ENCODE peak calls at places on chromosomes 3 and 15, in four cellular contexts. E is mucosa of descending colon, L is cardiac muscle cell, A is brain microvascular endothelial cell. W is an unnamed sample.

GRCh38 chr15:100201376-100202280 is 140.1 kb downstream of the ADAMTS17 start:
- DNase-seq in E (no peak), L (no peak), A (no peak), W (no peak)

GRCh38 chr15:50302581-50302980 is 37.1 kb upstream of the HDC start:
- DNase-seq in E (no peak), L (no peak), A (no peak), W (no peak)

GRCh38 chr15:77455696-77456293 is 35.1 kb downstream of the HMG20A start:
- DNase-seq in E (no peak), L (peak), A (peak), W (peak)

GRCh38 chr15:43749690-43750345 is 3.6 kb downstream of the PDIA3 start:
- DNase-seq in E (no peak), L (peak), A (no peak), W (no peak)

GRCh38 chr3:4421121-4421520 is 45.9 kb downstream of the SUMF1 start:
- DNase-seq in E (peak), L (peak), A (peak), W (peak)

GRCh38 chr3:124202754-124203153 is 210.8 kb upstream of the ROPN1 start:
- DNase-seq in E (peak), L (peak), A (no peak), W (peak)

GRCh38 chr3:171194965-171195364 is 168.4 kb upstream of the SLC2A2 start:
- DNase-seq in E (no peak), L (no peak), A (no peak), W (no peak)

GRCh38 chr3:195546130-195546560 is 3.0 kb upstream of the PPP1R2 start:
- DNase-seq in E (no peak), L (peak), A (peak), W (peak)

GRCh38 chr3:119911748-119912147 is 129.8 kb downstream of the NR1I2 start:
- DNase-seq in E (no peak), L (no peak), A (no peak), W (no peak)

GRCh38 chr3:152263711-152264110 is 5.0 kb upstream of the MBNL1 start:
- DNase-seq in E (no peak), L (no peak), A (no peak), W (no peak)

GRCh38 chr15:41666353-41666920 is 6.2 kb downstream of the MGA start:
- DNase-seq in E (no peak), L (no peak), A (no peak), W (peak)

GRCh38 chr3:86772699-86773098 is 218.2 kb downstream of the VGLL3 start:
- DNase-seq in E (no peak), L (no peak), A (no peak), W (no peak)

GRCh38 chr15:77525907-77526581 is 105.4 kb downstream of the HMG20A start:
- DNase-seq in E (no peak), L (no peak), A (no peak), W (no peak)

GRCh38 chr15:90300988-90301715 is 35.7 kb downstream of the NGRN start:
- DNase-seq in E (peak), L (peak), A (peak), W (peak)

GRCh38 chr3:45553469-45553974 is 41.0 kb upstream of the LIMD1 start:
- DNase-seq in E (peak), L (peak), A (peak), W (peak)

GRCh38 chr3:98824256-98824655 is 61.1 kb downstream of the ST3GAL6 start:
- DNase-seq in E (no peak), L (peak), A (no peak), W (no peak)

GRCh38 chr3:1775321-1775720 is 323.3 kb upstream of the CNTN4 start:
- DNase-seq in E (no peak), L (no peak), A (no peak), W (no peak)

GRCh38 chr3:170697131-170697530 is 111.3 kb upstream of the SLC7A14 start:
- DNase-seq in E (no peak), L (no peak), A (no peak), W (no peak)

GRCh38 chr15:71725215-71725955 is 85.0 kb upstream of the NR2E3 start:
- DNase-seq in E (no peak), L (peak), A (no peak), W (peak)

GRCh38 chr3:71444028-71444860 is 139.3 kb downstream of the FOXP1 start:
- DNase-seq in E (peak), L (peak), A (peak), W (peak)

GRCh38 chr15:62858343-62858742 is 184.2 kb upstream of the TPM1 start:
- DNase-seq in E (no peak), L (no peak), A (no peak), W (no peak)

GRCh38 chr3:58474348-58474911 is 17.5 kb upstream of the KCTD6 start:
- DNase-seq in E (peak), L (no peak), A (no peak), W (no peak)

GRCh38 chr3:20739814-20740213 is 553.8 kb upstream of the SGO1 start:
- DNase-seq in E (no peak), L (peak), A (no peak), W (peak)

GRCh38 chr15:42152921-42153680 is 3.3 kb downstream of the PLA2G4F start:
- DNase-seq in E (no peak), L (no peak), A (no peak), W (no peak)

GRCh38 chr3:69088033-69088432 is 3.3 kb downstream of the ARL6IP5 start:
- DNase-seq in E (no peak), L (peak), A (no peak), W (peak)

GRCh38 chr3:135103913-135104312 is 308.9 kb downstream of the EPHB1 start:
- DNase-seq in E (no peak), L (no peak), A (no peak), W (no peak)

GRCh38 chr3:58288011-58288728 is 17.9 kb upstream of the RPP14 start:
- DNase-seq in E (no peak), L (no peak), A (no peak), W (no peak)

GRCh38 chr3:15051531-15051930 is 13.6 kb downstream of the MRPS25 start:
- DNase-seq in E (peak), L (peak), A (peak), W (peak)

GRCh38 chr3:187913617-187914033 is 168.4 kb upstream of the BCL6 start:
- DNase-seq in E (no peak), L (peak), A (peak), W (peak)

GRCh38 chr3:193978446-193978845 is 157.5 kb upstream of the HES1 start:
- DNase-seq in E (no peak), L (no peak), A (no peak), W (no peak)

GRCh38 chr3:117873236-117873635 is 1161.4 kb downstream of the IGSF11 start:
- DNase-seq in E (peak), L (peak), A (no peak), W (peak)

GRCh38 chr15:43278869-43279268 is 12.1 kb upstream of the TGM5 start:
- DNase-seq in E (no peak), L (no peak), A (no peak), W (no peak)

GRCh38 chr15:29045717-29046116 is 159.9 kb downstream of the APBA2 start:
- DNase-seq in E (no peak), L (peak), A (peak), W (no peak)

GRCh38 chr3:20637729-20638128 is 451.7 kb upstream of the SGO1 start:
- DNase-seq in E (no peak), L (no peak), A (no peak), W (peak)

GRCh38 chr15:78906310-78906608 is 33.6 kb downstream of the MORF4L1 start:
- DNase-seq in E (no peak), L (peak), A (peak), W (peak)

GRCh38 chr15:67501177-67501835 is 19.6 kb upstream of the C15orf61 start:
- DNase-seq in E (no peak), L (peak), A (no peak), W (peak)

GRCh38 chr15:23869391-23869790 is 182.3 kb upstream of the NDN start:
- DNase-seq in E (peak), L (peak), A (no peak), W (no peak)

GRCh38 chr15:98548172-98548971 is 100.0 kb upstream of the IGF1R start:
- DNase-seq in E (peak), L (peak), A (peak), W (peak)
- TF ChIP-seq CTCF in E (no peak), L (peak), A (peak), W (peak)

DNA sequence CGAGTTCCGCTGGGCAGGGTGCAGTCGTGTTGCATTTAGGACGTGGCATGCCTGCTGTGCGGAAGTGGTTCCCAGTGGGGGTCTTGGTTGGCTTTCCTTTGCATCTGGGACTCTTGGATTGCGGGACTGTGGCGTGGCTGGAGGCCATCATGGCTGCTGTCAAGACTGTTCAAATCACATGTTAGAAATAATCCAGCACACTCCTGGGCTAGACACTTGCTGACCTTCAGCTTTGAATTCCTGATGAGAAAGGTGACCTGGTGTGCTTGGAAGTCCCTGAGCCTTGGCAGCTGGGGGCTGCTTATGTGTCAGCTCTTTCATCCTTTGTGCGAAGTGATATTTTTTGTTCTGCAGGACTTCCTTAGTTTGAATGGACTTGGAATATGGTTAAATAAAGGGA is 59.9 kb downstream of the IGF1R start:
- DNase-seq in E (no peak), L (no peak), A (no peak), W (no peak)
- H3K4me3 ChIP-seq in E (no peak), L (no peak), A (no peak), W (no peak)

DNA sequence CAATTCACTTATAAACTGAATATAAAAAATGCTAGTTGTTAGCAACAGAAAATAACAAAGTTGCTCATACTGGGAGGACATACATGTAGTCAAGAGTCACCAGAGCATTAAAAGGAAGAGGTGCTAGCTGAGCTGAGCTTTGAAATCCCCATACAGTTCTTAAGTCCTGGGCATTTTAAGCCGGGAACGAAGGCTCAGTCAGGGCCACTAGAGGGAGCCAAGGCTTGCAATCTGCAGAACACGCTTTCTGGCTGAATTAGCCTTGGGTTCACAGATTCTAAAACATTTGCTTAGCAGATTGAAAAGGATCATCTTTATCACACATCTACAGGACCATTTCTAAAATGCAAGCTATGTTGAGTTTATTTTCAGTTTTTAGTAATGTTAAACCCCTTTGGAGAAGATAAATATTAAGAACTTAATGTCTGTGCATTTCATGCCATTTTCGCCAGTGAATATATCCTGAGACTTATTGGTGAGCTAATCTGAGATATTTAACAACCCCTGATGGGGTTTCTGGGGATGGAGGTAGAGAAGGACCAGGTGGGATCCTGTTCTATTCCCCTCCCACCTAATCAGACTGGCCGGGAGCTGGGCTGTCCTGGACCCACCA is 26.3 kb upstream of the MNS1 start:
- DNase-seq in E (peak), L (peak), A (peak), W (peak)
- TF ChIP-seq CTCF in E (peak), L (peak), A (peak), W (peak)

DNA sequence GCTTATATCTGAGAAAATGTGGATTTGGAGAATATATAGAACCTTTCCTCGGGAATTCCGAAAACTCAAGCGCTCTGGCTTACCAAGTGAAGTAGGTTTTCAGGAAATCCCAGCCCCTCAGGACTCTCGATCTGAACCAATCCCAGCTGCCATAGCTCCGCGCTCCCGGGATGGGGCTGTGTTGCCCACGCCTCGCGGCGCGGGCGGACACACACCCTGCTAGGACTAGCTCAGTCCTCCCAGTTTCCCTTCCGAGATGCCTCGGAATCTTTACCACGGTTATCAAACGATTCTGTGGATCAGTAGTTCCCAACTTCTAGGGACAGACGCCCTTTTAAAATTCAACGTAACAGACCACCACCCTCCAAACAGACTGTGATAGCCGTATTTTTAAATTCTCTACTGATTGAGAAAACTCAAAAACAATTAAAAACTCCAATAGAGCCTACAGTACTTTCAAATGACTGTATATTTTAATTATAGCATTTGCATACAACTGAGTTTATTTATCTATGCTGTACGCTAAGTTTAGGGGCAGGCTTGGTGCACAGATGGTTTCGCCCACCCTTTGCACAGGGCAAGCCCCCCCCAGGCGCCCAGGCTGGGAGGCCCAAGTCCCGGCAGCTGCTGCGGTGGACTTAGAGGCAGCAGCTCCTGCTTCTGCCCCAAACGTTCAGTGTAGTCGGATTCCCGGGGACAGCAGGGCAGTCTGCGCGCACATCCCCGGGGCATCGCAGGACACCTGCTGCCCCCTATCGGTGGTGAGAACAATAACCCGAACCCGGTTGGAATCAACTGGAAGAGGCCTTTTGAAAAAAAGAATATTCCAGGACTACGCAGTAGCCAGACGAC is 52.3 kb downstream of the CCDC54 start:
- DNase-seq in E (peak), L (peak), A (peak), W (peak)
- H3K4me3 ChIP-seq in E (no peak), L (peak), A (peak), W (peak)

W was measured in fibroblast of pulmonary artery.